ENCODE peak calls at places on chromosomes 3 and 15, in seven cellular contexts. Z, R, F, H, M, Y and T are unnamed samples.

GRCh38 chr3:172289583-172289982 is 158.7 kb downstream of the GHSR start:
- DNase-seq in Z (peak; percentile 57), R (no peak), F (peak; percentile 51), H (no peak), M (no peak), Y (no peak), T (peak; percentile 56)

GRCh38 chr3:106860182-106860581 is 517.1 kb upstream of the CCDC54 start:
- DNase-seq in Z (no peak), R (no peak), F (peak; percentile 3), H (peak; percentile 54), M (no peak), Y (no peak), T (no peak)

GRCh38 chr3:73745429-73746247 is 120.9 kb upstream of the PDZRN3 start:
- DNase-seq in Z (no peak), R (no peak), F (no peak), H (peak; percentile 33), M (no peak), Y (no peak), T (no peak)

GRCh38 chr3:5122741-5123706 is 932 bp downstream of the ARL8B start:
- DNase-seq in Z (peak; percentile 88), R (peak; percentile 48), F (peak; percentile 86), H (peak; percentile 67), M (peak; percentile 10), Y (peak; percentile 84), T (peak; percentile 31)

GRCh38 chr3:145623349-145623748 is 537.6 kb downstream of the PLOD2 start:
- DNase-seq in Z (no peak), R (no peak), F (peak; percentile 85), H (no peak), M (no peak), Y (no peak), T (no peak)

GRCh38 chr15:71688509-71689094 is 121.8 kb upstream of the NR2E3 start:
- DNase-seq in Z (no peak), R (no peak), F (no peak), H (no peak), M (no peak), Y (no peak), T (no peak)

GRCh38 chr3:159634414-159634813 is 354.2 kb upstream of the IL12A start:
- DNase-seq in Z (no peak), R (no peak), F (peak; percentile 68), H (peak; percentile 64), M (no peak), Y (no peak), T (no peak)

GRCh38 chr15:90681480-90681879 is 35.7 kb upstream of the BLM start:
- DNase-seq in Z (no peak), R (no peak), F (peak; percentile 75), H (peak; percentile 93), M (no peak), Y (peak; percentile 19), T (no peak)

GRCh38 chr15:66285462-66286280 is 7.7 kb upstream of the DIS3L start:
- DNase-seq in Z (no peak), R (no peak), F (no peak), H (no peak), M (no peak), Y (no peak), T (no peak)

GRCh38 chr3:143445118-143445517 is 325.5 kb downstream of the CHST2 start:
- DNase-seq in Z (no peak), R (no peak), F (peak; percentile 64), H (peak; percentile 51), M (no peak), Y (no peak), T (no peak)

GRCh38 chr15:80970658-80971057 is 19.0 kb downstream of the MESD start:
- DNase-seq in Z (no peak), R (no peak), F (no peak), H (no peak), M (no peak), Y (no peak), T (no peak)
- H3K27ac ChIP-seq in Z (no peak overlapping the region), R (no peak overlapping the region), F (no peak overlapping the region), H (no peak overlapping the region), M (no peak overlapping the region), Y (no peak overlapping the region), T (no peak overlapping the region)

GRCh38 chr3:34948431-34948971 is 690.8 kb upstream of the ARPP21 start:
- DNase-seq in Z (peak; percentile 39), R (no peak), F (no peak), H (no peak), M (no peak), Y (no peak), T (no peak)
- H3K23ac ChIP-seq in Z (no peak overlapping the region), R (no peak overlapping the region), F (no peak overlapping the region), H (no peak overlapping the region), M (no peak overlapping the region), Y (no peak overlapping the region), T (no peak overlapping the region)

GRCh38 chr15:64503640-64504039 is 43.3 kb downstream of the ZNF609 start:
- DNase-seq in Z (no peak), R (no peak), F (peak; percentile 48), H (no peak), M (no peak), Y (no peak), T (no peak)
- H3K27ac ChIP-seq in Z (no peak overlapping the region), R (no peak overlapping the region), F (no peak overlapping the region), H (peak overlapping the region; percentile 8), M (no peak overlapping the region), Y (peak overlapping the region; percentile 66), T (no peak overlapping the region)

GRCh38 chr15:62639906-62640605 is 402.5 kb upstream of the TPM1 start:
- DNase-seq in Z (no peak), R (no peak), F (no peak), H (no peak), M (no peak), Y (no peak), T (no peak)
- H3K23ac ChIP-seq in Z (no peak overlapping the region), R (peak overlapping the region; percentile 10), F (no peak overlapping the region), H (no peak overlapping the region), M (no peak overlapping the region), Y (no peak overlapping the region), T (no peak overlapping the region)

GRCh38 chr15:87477759-87478687 is 778.5 kb downstream of the NTRK3 start:
- DNase-seq in Z (peak; percentile 89), R (peak; percentile 4), F (peak; percentile 94), H (peak; percentile 49), M (no peak), Y (no peak), T (peak; percentile 31)
- H3K27ac ChIP-seq in Z (no peak overlapping the region), R (no peak overlapping the region), F (peak overlapping the region; percentile 87), H (no peak overlapping the region), M (no peak overlapping the region), Y (no peak overlapping the region), T (no peak overlapping the region)

DNA sequence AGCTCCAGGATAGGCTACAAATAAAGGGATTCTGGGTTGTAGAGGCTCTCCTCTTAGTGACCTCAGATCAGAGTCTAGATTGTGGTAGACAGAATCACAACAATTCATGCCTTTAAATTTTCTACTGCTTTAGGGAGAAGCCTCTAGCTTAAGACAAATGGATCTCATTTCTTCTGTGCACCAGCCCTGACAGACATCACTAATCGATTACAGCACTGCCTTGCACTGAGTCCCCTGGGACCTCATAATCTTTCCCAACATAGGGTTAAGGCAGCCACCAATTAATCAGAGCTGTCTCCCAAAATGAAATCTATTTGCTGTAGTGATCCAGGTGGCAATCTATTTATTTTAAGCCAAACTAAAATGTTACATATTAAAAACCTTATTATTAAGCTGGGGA is 436.5 kb upstream of the WNT5A start:
- DNase-seq in Z (no peak), R (no peak), F (no peak), H (no peak), M (no peak), Y (no peak), T (no peak)
- H3K23ac ChIP-seq in Z (no peak overlapping the region), R (no peak overlapping the region), F (no peak overlapping the region), H (no peak overlapping the region), M (no peak overlapping the region), Y (no peak overlapping the region), T (no peak overlapping the region)